ENCODE peak calls at places on chromosome 20, in five cellular contexts. N, W, T, I and Z are unnamed samples.

GRCh38 chr20:53622247-53623114 is 28.8 kb upstream of the ZNF217 start:
- DNase-seq in N (no peak), W (no peak), T (no peak), I (no peak), Z (no peak)

GRCh38 chr20:3282271-3283221 is 43.6 kb upstream of the SLC4A11 start:
- DNase-seq in N (no peak), W (no peak), T (no peak), I (no peak), Z (no peak)

GRCh38 chr20:52191132-52191435 is 495 bp downstream of the ZFP64 start:
- DNase-seq in N (no peak), W (no peak), T (peak; percentile 78), I (no peak), Z (no peak)

GRCh38 chr20:50580842-50581544 is 70.8 kb downstream of the PTPN1 start:
- DNase-seq in N (no peak), W (no peak), T (no peak), I (no peak), Z (no peak)

GRCh38 chr20:62387993-62388635 is 1.2 kb downstream of the RPS21 start:
- DNase-seq in N (no peak), W (no peak), T (no peak), I (no peak), Z (no peak)

GRCh38 chr20:8583209-8584106 is 451.4 kb downstream of the PLCB1 start:
- DNase-seq in N (no peak), W (no peak), T (no peak), I (no peak), Z (peak; percentile 13)

GRCh38 chr20:10594286-10594868 is 79.4 kb downstream of the JAG1 start:
- DNase-seq in N (no peak), W (no peak), T (no peak), I (no peak), Z (no peak)

GRCh38 chr20:12847862-12848261 is 160.9 kb upstream of the SPTLC3 start:
- DNase-seq in N (no peak), W (no peak), T (no peak), I (no peak), Z (no peak)

GRCh38 chr20:1660263-1660662 is 2.7 kb upstream of the SIRPG start:
- DNase-seq in N (no peak), W (no peak), T (no peak), I (no peak), Z (no peak)

GRCh38 chr20:5658897-5659296 is 91.3 kb upstream of the SHLD1 start:
- DNase-seq in N (no peak), W (peak; percentile 45), T (no peak), I (peak; percentile 96), Z (peak; percentile 44)

GRCh38 chr20:37350655-37351574 is 5.0 kb downstream of the SRC start:
- DNase-seq in N (no peak), W (no peak), T (no peak), I (no peak), Z (no peak)

GRCh38 chr20:11304811-11305210 is 612.9 kb upstream of the BTBD3 start:
- DNase-seq in N (no peak), W (no peak), T (no peak), I (no peak), Z (no peak)

GRCh38 chr20:53881362-53881761 is 189.0 kb downstream of the BCAS1 start:
- DNase-seq in N (no peak), W (no peak), T (no peak), I (no peak), Z (no peak)

GRCh38 chr20:56504373-56505005 is 20.1 kb upstream of the FAM209A start:
- DNase-seq in N (no peak), W (no peak), T (peak; percentile 55), I (no peak), Z (no peak)

GRCh38 chr20:3655032-3655405 is 8.2 kb downstream of the GFRA4 start:
- DNase-seq in N (no peak), W (no peak), T (no peak), I (no peak), Z (no peak)

GRCh38 chr20:61573415-61574305 is 321.6 kb downstream of the CDH4 start:
- DNase-seq in N (no peak), W (no peak), T (no peak), I (no peak), Z (no peak)